ENCODE peak calls at places on chromosomes 6 and 20, in seven cellular contexts. D is CD8-positive, alpha-beta T cell; L is tibial nerve; X is right atrium auricular region; Y is heart right ventricle; F is adrenal gland; V is ovary. E is an unnamed sample. For H3K4me1, the result is how much of the 10 kb centered on the place peaks cover.

GRCh38 chr6:137013738-137014602 is 30.8 kb downstream of the IL20RA start:
- DNase-seq in D (no peak), L (no peak), X (no peak), Y (no peak), F (peak), V (no peak), E (no peak)

GRCh38 chr6:170212051-170212756 is 78.7 kb downstream of the DLL1 start:
- DNase-seq in D (peak), L (peak), X (peak), Y (no peak), F (peak), V (peak), E (peak)

GRCh38 chr6:46821348-46821992 is 28.3 kb downstream of the MEP1A start:
- DNase-seq in D (no peak), L (no peak), X (no peak), Y (no peak), F (no peak), V (no peak), E (no peak)

GRCh38 chr6:6891949-6892461 is 215.8 kb upstream of the RREB1 start:
- DNase-seq in D (no peak), L (no peak), X (no peak), Y (no peak), F (no peak), V (no peak), E (no peak)

GRCh38 chr6:100229512-100229911 is 235.2 kb downstream of the SIM1 start:
- DNase-seq in D (no peak), L (no peak), X (no peak), Y (no peak), F (no peak), V (no peak), E (no peak)

GRCh38 chr6:170262481-170263088 is 28.3 kb downstream of the DLL1 start:
- DNase-seq in D (no peak), L (no peak), X (no peak), Y (no peak), F (no peak), V (no peak), E (no peak)

GRCh38 chr20:55446301-55446700 is 559.0 kb downstream of the CBLN4 start:
- DNase-seq in D (no peak), L (no peak), X (no peak), Y (no peak), F (no peak), V (no peak), E (no peak)

GRCh38 chr20:20530428-20531151 is 162.7 kb downstream of the INSM1 start:
- DNase-seq in D (no peak), L (no peak), X (no peak), Y (no peak), F (no peak), V (no peak), E (no peak)

GRCh38 chr6:41306187-41306854 is 19.8 kb upstream of the TREM1 start:
- DNase-seq in D (no peak), L (peak), X (no peak), Y (no peak), F (peak), V (no peak), E (no peak)

GRCh38 chr6:168163096-168163731 is 84.2 kb upstream of the FRMD1 start:
- DNase-seq in D (peak), L (peak), X (peak), Y (no peak), F (peak), V (no peak), E (peak)

GRCh38 chr6:109977791-109978173 is 329 bp upstream of the GPR6 start:
- DNase-seq in D (no peak), L (no peak), X (no peak), Y (no peak), F (no peak), V (no peak), E (no peak)

GRCh38 chr20:54680872-54681297 is 205.5 kb downstream of the DOK5 start:
- DNase-seq in D (no peak), L (peak), X (no peak), Y (no peak), F (peak), V (peak), E (no peak)

GRCh38 chr6:13486679-13487121 is 700 bp downstream of the GFOD1 start:
- DNase-seq in D (peak), L (peak), X (peak), Y (peak), F (peak), V (peak), E (peak)
- H3K27ac ChIP-seq in D (peak), L (peak), X (peak), Y (peak), F (peak), V (peak), E (peak)

GRCh38 chr6:4130357-4130987 is 4.9 kb downstream of the ECI2 start:
- DNase-seq in D (no peak), L (no peak), X (no peak), Y (no peak), F (peak), V (no peak), E (no peak)
- H3K4me1 ChIP-seq in D (under half), L (under half), X (under half), Y (under half), F (under half), V (under half), E (under half)

GRCh38 chr6:156867121-156867520 is 89.9 kb downstream of the ARID1B start:
- DNase-seq in D (no peak), L (no peak), X (no peak), Y (no peak), F (no peak), V (no peak), E (no peak)

GRCh38 chr6:156869986-156870398 is 92.8 kb downstream of the ARID1B start:
- DNase-seq in D (no peak), L (no peak), X (no peak), Y (no peak), F (no peak), V (no peak), E (no peak)

GRCh38 chr6:156870926-156871539 is 93.9 kb downstream of the ARID1B start:
- DNase-seq in D (no peak), L (no peak), X (no peak), Y (no peak), F (no peak), V (no peak), E (no peak)

GRCh38 chr6:156866181-156866862 is 89.1 kb downstream of the ARID1B start:
- DNase-seq in D (no peak), L (no peak), X (no peak), Y (no peak), F (no peak), V (no peak), E (no peak)

DNA sequence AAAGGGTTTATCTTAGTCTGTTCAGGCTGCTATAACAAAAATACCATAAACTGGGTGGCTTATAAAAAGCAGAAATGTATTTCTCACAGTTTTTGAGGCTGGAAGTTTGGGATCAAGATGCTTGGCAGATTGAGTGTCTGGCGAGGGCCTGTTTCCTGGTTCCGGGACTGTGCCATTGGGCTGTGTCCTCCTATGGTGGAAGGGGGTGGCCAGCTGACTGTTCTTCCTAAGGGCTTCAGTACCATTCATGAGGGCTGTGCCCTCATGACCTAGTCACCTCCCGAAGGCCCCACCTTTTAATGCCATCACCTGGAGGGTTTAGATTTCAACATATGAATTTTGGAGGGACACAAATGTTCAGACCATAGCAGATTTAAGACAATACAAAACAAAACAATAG is 91.2 kb downstream of the ARID1B start:
- DNase-seq in D (no peak), L (no peak), X (no peak), Y (no peak), F (no peak), V (no peak), E (no peak)
- H3K4me3 ChIP-seq in D (no peak), L (no peak), X (no peak), Y (no peak), F (no peak), V (no peak), E (no peak)

DNA sequence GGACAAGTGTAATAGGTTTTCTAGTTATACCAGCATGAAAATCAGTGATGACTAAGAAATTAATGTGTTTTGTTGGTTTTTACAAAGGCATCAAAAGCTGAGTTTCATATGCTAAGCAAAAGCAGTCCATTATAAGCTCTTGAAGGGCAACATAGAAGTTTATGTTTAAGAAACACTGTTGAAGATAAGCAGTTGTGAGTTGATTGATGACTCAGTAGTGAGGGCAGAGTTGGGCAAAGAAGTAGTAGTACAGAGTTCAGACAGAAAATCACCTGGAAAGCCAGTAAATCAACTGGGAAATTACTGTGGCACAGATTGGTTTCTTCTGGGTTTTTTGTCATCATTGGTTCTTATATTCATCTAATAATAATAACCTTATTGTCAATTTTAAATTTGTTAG is 78.0 kb upstream of the SMIM8 start:
- DNase-seq in D (no peak), L (no peak), X (no peak), Y (no peak), F (no peak), V (no peak), E (no peak)
- H3K27ac ChIP-seq in D (no peak), L (no peak), X (no peak), Y (no peak), F (no peak), V (no peak), E (no peak)

GRCh38 chr6:21953831-21954801 is 342.7 kb downstream of the PRL start:
- DNase-seq in D (no peak), L (no peak), X (no peak), Y (peak), F (no peak), V (no peak), E (no peak)

GRCh38 chr6:21947751-21948386 is 349.0 kb downstream of the PRL start:
- DNase-seq in D (no peak), L (no peak), X (no peak), Y (no peak), F (no peak), V (no peak), E (no peak)

GRCh38 chr6:21949211-21949801 is 347.5 kb downstream of the PRL start:
- DNase-seq in D (no peak), L (no peak), X (no peak), Y (no peak), F (no peak), V (no peak), E (no peak)

GRCh38 chr6:21955196-21955595 is 341.6 kb downstream of the PRL start:
- DNase-seq in D (no peak), L (no peak), X (no peak), Y (no peak), F (no peak), V (no peak), E (no peak)

GRCh38 chr6:21952367-21952766 is 344.5 kb downstream of the PRL start:
- DNase-seq in D (no peak), L (no peak), X (no peak), Y (no peak), F (no peak), V (no peak), E (no peak)
- H3K4me1 ChIP-seq in D (under half), L (under half), X (under half), Y (under half), F (under half), V (under half), E (under half)

DNA sequence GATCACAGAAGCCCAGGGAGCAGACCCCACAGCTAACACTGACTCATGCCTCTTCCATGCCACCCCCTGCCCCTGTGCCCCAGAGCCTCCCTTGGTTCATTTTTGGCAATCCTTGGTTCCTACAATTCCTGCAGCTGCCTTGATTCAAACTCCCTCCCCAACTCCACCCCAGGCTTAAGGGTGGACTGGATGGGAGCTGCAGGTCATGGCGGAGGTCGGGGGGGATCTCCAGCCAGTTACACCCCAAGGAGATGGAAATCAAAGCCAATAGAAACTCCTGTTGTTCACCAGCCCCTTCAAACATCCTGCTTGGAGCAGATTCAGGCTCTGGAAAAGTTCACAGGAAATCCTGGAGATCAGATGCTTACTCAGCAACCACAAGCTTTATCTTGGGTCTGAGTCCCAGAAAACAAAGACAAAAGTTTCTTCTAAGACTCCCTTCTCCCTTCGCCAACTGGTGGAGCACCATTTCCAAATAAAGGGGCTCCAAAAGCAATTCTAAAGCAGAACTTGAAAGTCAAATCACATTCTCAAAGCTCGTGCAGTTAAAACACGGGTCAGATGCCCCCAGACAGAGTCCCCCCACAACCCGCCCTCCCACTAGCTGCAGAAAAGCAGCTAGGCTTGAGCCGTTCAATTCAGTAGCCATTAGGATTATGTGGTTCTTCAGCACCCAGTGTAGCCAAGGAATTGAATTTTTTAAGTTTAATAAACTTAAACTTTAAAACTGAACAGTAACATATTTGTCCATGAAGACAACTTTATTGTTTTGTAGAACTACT is 149.5 kb downstream of the ANKRD60 start:
- DNase-seq in D (peak), L (no peak), X (peak), Y (peak), F (peak), V (no peak), E (no peak)
- H3K4me3 ChIP-seq in D (no peak), L (no peak), X (no peak), Y (no peak), F (no peak), V (no peak), E (no peak)

GRCh38 chr6:112332274-112332673 is 14.9 kb upstream of the RFPL4B start:
- DNase-seq in D (no peak), L (no peak), X (no peak), Y (no peak), F (no peak), V (no peak), E (no peak)

GRCh38 chr6:112330877-112331260 is 16.3 kb upstream of the RFPL4B start:
- DNase-seq in D (no peak), L (no peak), X (no peak), Y (no peak), F (no peak), V (no peak), E (no peak)

GRCh38 chr6:112331306-112331705 is 15.8 kb upstream of the RFPL4B start:
- DNase-seq in D (no peak), L (no peak), X (no peak), Y (no peak), F (no peak), V (no peak), E (no peak)

GRCh38 chr6:112325449-112325848 is 21.7 kb upstream of the RFPL4B start:
- DNase-seq in D (no peak), L (peak), X (no peak), Y (no peak), F (no peak), V (no peak), E (no peak)

GRCh38 chr6:112330071-112330876 is 16.9 kb upstream of the RFPL4B start:
- DNase-seq in D (no peak), L (no peak), X (no peak), Y (no peak), F (no peak), V (no peak), E (no peak)
- H3K27ac ChIP-seq in D (no peak), L (peak), X (peak), Y (no peak), F (no peak), V (no peak), E (no peak)